ENCODE peak calls at places on chromosomes 2 and 18, in seven cellular contexts. S is left ventricle myocardium inferior, Y is cardiac muscle cell, F is thoracic aorta, T is right lobe of liver, A is GM06990, X is HCT116. B is an unnamed sample.

GRCh38 chr2:152730591-152731333 is 12.3 kb downstream of the ARL6IP6 start:
- DNase-seq in S (no peak), Y (peak), F (no peak), T (no peak), A (no peak), X (no peak), B (peak)

GRCh38 chr2:71548589-71549485 is 95.5 kb downstream of the DYSF start:
- DNase-seq in S (peak), Y (peak), F (peak), T (peak), A (no peak), X (peak), B (peak)

GRCh38 chr2:149166958-149167810 is 128.7 kb downstream of the LYPD6B start:
- DNase-seq in S (no peak), Y (peak), F (no peak), T (no peak), A (peak), X (peak), B (peak)

GRCh38 chr2:102385522-102385921 is 29.9 kb downstream of the IL18R1 start:
- DNase-seq in S (no peak), Y (peak), F (no peak), T (no peak), A (no peak), X (no peak), B (no peak)

GRCh38 chr2:3692375-3692774 is 11.0 kb upstream of the DCDC2C start:
- DNase-seq in S (no peak), Y (peak), F (no peak), T (no peak), A (no peak), X (peak), B (no peak)

GRCh38 chr2:78707776-78708386 is 317.6 kb upstream of the REG3G start:
- DNase-seq in S (no peak), Y (no peak), F (no peak), T (no peak), A (no peak), X (no peak), B (no peak)

GRCh38 chr2:9264301-9264700 is 57.7 kb downstream of the ASAP2 start:
- DNase-seq in S (no peak), Y (no peak), F (no peak), T (no peak), A (no peak), X (no peak), B (no peak)

GRCh38 chr2:72920317-72921087 is 3.2 kb downstream of the EMX1 start:
- DNase-seq in S (no peak), Y (peak), F (no peak), T (no peak), A (peak), X (no peak), B (no peak)

GRCh38 chr2:209577376-209578357 is 153.8 kb downstream of the MAP2 start:
- DNase-seq in S (no peak), Y (peak), F (no peak), T (no peak), A (no peak), X (peak), B (no peak)

GRCh38 chr2:235270951-235271350 is 222.9 kb upstream of the AGAP1 start:
- DNase-seq in S (no peak), Y (peak), F (no peak), T (no peak), A (peak), X (no peak), B (no peak)

GRCh38 chr18:9987355-9987754 is 73.5 kb downstream of the VAPA start:
- DNase-seq in S (peak), Y (peak), F (no peak), T (no peak), A (no peak), X (no peak), B (no peak)

GRCh38 chr2:206379321-206379720 is 64.0 kb upstream of the ADAM23 start:
- DNase-seq in S (no peak), Y (no peak), F (no peak), T (no peak), A (no peak), X (no peak), B (no peak)

GRCh38 chr18:47754311-47755101 is 176.0 kb downstream of the SMAD2 start:
- DNase-seq in S (no peak), Y (peak), F (no peak), T (peak), A (peak), X (peak), B (no peak)

GRCh38 chr2:224466315-224466714 is 64.4 kb upstream of the FAM124B start:
- DNase-seq in S (no peak), Y (no peak), F (no peak), T (no peak), A (no peak), X (no peak), B (no peak)

GRCh38 chr2:96881349-96882195 is 11.7 kb upstream of the SEMA4C start:
- DNase-seq in S (no peak), Y (peak), F (no peak), T (no peak), A (no peak), X (no peak), B (no peak)

GRCh38 chr18:34122724-34123334 is 101.9 kb downstream of the NOL4 start:
- DNase-seq in S (no peak), Y (peak), F (no peak), T (no peak), A (peak), X (peak), B (no peak)

GRCh38 chr2:44553456-44553855 is 191.7 kb downstream of the CAMKMT start:
- DNase-seq in S (no peak), Y (peak), F (no peak), T (no peak), A (no peak), X (no peak), B (no peak)

GRCh38 chr2:56540901-56541300 is 357.1 kb downstream of the CCDC85A start:
- DNase-seq in S (no peak), Y (no peak), F (no peak), T (no peak), A (no peak), X (no peak), B (no peak)

GRCh38 chr2:119323459-119323858 is 43.2 kb downstream of the C2orf76 start:
- DNase-seq in S (no peak), Y (no peak), F (no peak), T (no peak), A (no peak), X (no peak), B (no peak)

GRCh38 chr2:219460424-219460926 is 25.8 kb downstream of the SPEG start:
- DNase-seq in S (peak), Y (peak), F (peak), T (no peak), A (no peak), X (no peak), B (no peak)

GRCh38 chr2:169438476-169438875 is 40.8 kb upstream of the BBS5 start:
- DNase-seq in S (no peak), Y (no peak), F (no peak), T (no peak), A (no peak), X (no peak), B (no peak)

GRCh38 chr2:11669454-11670291 is at the start of gene NTSR2:
- DNase-seq in S (peak), Y (peak), F (no peak), T (peak), A (no peak), X (no peak), B (no peak)

GRCh38 chr2:123077101-123077500 is 948.0 kb upstream of the CNTNAP5 start:
- DNase-seq in S (no peak), Y (no peak), F (no peak), T (no peak), A (no peak), X (no peak), B (no peak)

GRCh38 chr18:59021500-59021899 is 118.2 kb upstream of the SEC11C start:
- DNase-seq in S (peak), Y (no peak), F (no peak), T (peak), A (no peak), X (no peak), B (no peak)

GRCh38 chr18:60675801-60676200 is 303.2 kb upstream of the MC4R start:
- DNase-seq in S (no peak), Y (no peak), F (no peak), T (no peak), A (no peak), X (no peak), B (no peak)

GRCh38 chr2:30275256-30275655 is 43.9 kb downstream of the LBH start:
- DNase-seq in S (no peak), Y (no peak), F (no peak), T (no peak), A (no peak), X (no peak), B (no peak)

GRCh38 chr2:109057686-109058085 is 68.7 kb upstream of the EDAR start:
- DNase-seq in S (no peak), Y (no peak), F (no peak), T (no peak), A (no peak), X (no peak), B (no peak)

GRCh38 chr2:67873916-67874315 is 188.9 kb downstream of the C1D start:
- DNase-seq in S (no peak), Y (no peak), F (no peak), T (no peak), A (no peak), X (no peak), B (no peak)

GRCh38 chr2:160494243-160494642 is 636 bp upstream of the RBMS1 start:
- DNase-seq in S (no peak), Y (peak), F (no peak), T (no peak), A (no peak), X (no peak), B (no peak)

GRCh38 chr2:10774394-10774793 is 38.2 kb downstream of the PDIA6 start:
- DNase-seq in S (peak), Y (peak), F (no peak), T (no peak), A (no peak), X (no peak), B (no peak)

GRCh38 chr2:237962432-237963084 is 4.3 kb upstream of the UBE2F start:
- DNase-seq in S (no peak), Y (no peak), F (no peak), T (no peak), A (no peak), X (no peak), B (no peak)

GRCh38 chr2:156399950-156400703 is 36.1 kb upstream of the GPD2 start:
- DNase-seq in S (peak), Y (peak), F (peak), T (peak), A (peak), X (peak), B (peak)

GRCh38 chr2:28507806-28508764 is 12.2 kb downstream of the PLB1 start:
- DNase-seq in S (no peak), Y (no peak), F (no peak), T (no peak), A (no peak), X (peak), B (no peak)
- TF ChIP-seq CTCF in S (no peak), Y (no peak), F (no peak), T (no peak), A (no peak), X (no peak), B (no peak)

DNA sequence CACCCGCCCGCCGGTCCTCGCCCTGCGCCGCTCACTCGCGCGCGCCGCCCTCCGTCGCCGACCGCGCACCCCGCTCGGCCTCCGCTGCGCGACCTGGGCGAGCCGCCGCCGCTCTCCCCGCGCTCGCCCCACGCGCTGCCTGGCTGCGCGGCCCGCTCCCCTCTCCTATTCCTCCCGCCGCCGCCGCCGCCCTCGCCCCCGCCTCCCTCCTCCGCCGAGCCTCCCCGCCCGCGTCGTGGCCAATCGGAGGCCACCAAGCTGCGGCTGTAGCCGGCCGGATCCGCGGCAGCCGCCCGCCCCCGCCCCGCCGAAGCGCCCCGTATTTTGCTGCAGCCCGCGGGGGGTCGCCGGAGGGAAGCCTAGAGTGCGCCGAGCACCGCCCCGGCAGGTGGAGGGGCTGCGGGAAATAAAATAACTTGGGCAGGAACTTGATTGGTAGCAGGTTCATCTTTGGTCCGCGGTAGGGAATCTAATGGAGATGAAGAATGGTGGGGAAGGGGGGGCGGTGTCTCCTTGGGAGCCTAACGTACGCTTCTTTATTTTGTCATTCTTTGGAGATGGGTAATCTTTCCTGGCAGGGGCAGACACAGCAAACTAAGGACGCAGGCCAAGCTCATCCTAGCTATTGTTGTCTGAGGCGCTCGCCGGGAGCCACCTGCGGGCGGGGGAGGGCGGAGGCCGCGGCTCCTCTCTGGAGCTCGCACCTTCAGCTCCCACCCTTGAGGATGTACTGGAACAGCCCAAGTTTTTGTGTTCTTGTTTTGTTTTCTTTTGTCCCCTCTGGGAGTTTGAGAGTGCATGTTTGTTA is 1.1 kb upstream of the CDH2 start:
- DNase-seq in S (peak), Y (peak), F (no peak), T (peak), A (no peak), X (no peak), B (no peak)
- TF ChIP-seq CTCF in S (peak), Y (no peak), F (no peak), T (peak), A (no peak), X (no peak), B (no peak)

DNA sequence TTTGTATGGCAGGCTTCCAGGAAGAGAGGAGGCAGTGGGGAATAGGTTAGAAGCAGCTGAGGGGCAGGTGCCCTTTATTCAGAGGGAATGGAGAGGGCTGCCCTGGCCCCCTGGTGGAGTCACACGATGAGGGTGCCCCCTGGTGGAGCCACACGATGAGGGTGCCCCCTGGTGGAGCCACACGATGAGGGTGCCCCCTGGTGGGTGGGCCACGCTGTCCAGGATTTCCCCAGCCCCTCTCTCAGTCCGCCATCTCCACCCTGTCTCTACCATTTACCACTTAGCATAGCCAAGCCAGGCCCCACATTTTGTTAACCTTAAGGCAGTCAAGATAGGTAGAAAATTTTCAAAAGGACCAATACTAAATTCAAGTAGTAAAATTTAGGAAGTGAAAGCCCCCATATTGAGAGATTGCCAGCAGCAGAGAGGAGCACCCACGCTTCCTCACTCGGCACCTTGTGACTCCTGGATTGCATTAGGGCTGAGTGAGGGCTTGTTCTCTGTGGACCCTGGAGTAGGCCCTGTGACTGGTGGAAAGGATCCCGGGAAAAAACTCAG is 10.4 kb upstream of the FAM228A start:
- DNase-seq in S (peak), Y (peak), F (no peak), T (peak), A (peak), X (peak), B (no peak)
- TF ChIP-seq CTCF in S (peak), Y (peak), F (peak), T (peak), A (peak), X (peak), B (peak)

DNA sequence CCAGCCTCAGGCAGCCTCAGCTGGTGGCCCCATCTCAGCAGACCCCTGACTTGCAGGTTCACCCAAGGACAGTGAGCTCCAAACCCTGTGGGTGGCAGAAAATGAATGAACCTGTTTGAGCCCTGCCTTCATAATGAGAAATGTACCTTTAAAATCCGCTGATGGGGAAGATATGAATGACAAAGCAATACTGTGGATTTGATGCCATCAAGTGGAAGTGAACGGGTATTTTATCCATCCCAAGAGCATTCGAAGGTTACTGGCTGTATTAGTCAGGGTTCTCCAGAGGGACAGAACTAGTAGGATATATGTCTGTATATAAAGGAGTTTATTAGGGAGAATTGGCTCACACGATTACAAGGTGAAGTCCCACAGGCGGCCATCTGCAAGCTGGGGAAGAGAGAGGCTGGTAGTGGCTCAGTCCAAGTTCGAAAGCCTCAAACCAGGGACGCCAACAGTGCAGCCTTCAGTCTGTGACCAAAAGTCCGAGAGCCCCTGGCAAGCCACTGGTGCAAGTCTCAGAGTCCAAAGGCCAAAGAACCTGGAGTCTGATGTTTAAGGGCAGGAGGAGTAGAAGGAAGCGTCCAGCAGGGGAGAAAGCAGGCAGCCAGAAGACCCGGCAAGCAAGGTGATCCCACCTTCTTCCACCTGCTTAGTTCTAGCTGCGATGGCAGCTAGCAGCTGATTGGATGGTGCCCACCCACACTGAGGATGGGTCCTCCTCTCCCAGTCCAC is 32.1 kb downstream of the TOGARAM2 start:
- DNase-seq in S (no peak), Y (peak), F (no peak), T (no peak), A (no peak), X (no peak), B (no peak)
- TF ChIP-seq CTCF in S (no peak), Y (no peak), F (no peak), T (no peak), A (no peak), X (no peak), B (peak)

GRCh38 chr18:22335644-22336275 is 82.0 kb downstream of the CTAGE1 start:
- DNase-seq in S (no peak), Y (no peak), F (no peak), T (no peak), A (no peak), X (no peak), B (no peak)

GRCh38 chr18:22330508-22330907 is 87.2 kb downstream of the CTAGE1 start:
- DNase-seq in S (no peak), Y (no peak), F (no peak), T (no peak), A (no peak), X (no peak), B (no peak)

GRCh38 chr18:22337311-22337710 is 80.4 kb downstream of the CTAGE1 start:
- DNase-seq in S (no peak), Y (peak), F (no peak), T (no peak), A (no peak), X (no peak), B (no peak)

GRCh38 chr18:22336406-22336805 is 81.3 kb downstream of the CTAGE1 start:
- DNase-seq in S (no peak), Y (no peak), F (no peak), T (no peak), A (no peak), X (no peak), B (no peak)

DNA sequence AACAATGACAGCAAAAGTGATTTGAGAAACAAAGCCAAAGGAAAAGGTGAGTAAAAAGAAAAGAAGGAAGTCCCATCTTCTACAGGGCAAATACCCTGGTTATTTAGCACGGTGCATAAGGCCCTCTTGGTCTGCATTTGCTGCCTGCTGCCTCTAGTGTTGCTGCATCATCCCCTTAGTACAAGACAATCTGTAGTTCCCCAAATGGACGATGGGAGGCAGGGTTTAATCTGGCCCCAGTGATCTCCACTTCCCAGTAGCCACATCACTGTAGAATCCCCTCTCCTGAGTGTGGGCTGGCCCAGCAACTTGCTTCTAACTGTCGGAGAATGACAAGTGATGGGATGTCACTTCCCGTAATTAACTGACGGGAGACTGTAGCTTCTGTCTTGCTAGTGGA is 85.1 kb downstream of the CTAGE1 start:
- DNase-seq in S (no peak), Y (no peak), F (no peak), T (no peak), A (no peak), X (no peak), B (no peak)
- TF ChIP-seq CTCF in S (no peak), Y (peak), F (no peak), T (peak), A (peak), X (peak), B (peak)

DNA sequence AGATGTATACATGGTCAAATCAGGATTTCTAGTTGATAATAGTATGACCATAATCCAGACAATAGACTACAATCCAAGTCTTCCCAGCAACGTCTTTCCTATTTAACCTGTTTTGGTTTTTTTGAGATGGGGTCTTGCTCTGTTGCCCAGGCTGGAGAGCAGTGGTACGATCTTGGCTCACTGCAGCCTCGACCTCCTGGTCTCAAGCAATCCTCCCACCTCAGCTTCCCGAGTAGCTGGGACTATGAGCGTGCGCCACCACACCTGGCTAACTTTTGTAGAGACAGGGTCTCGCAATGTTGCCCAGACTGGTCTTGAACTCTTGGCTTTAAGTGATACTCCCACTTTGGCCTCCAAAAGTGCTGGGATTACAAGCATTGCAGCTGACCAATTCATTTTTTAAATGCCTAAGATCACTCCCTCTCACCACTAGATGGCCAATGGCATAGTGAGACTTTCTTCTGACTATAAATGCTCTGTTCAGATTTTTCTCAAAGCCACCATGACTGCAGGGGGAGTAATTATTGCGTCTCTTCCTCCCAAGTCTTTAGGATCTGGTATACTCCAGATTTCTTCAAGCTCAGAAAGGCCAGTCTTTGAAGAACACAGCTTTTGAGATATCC is 47.6 kb downstream of the HNRNPLL start:
- DNase-seq in S (no peak), Y (peak), F (no peak), T (no peak), A (no peak), X (no peak), B (no peak)
- TF ChIP-seq CTCF in S (peak), Y (peak), F (peak), T (peak), A (peak), X (peak), B (peak)

B was measured in CD14-positive monocyte.